ENCODE peak calls at places on chromosomes 6 and 20, in nine cellular contexts. W, J, T, A, O, I, U, E and K are unnamed samples.

GRCh38 chr20:32577023-32577422 is 8.1 kb downstream of the NOL4L start:
- DNase-seq in U (no peak), E (no peak), W (no peak), I (no peak), T (no peak), A (no peak), O (no peak), J (no peak), K (no peak)

GRCh38 chr6:43736211-43736786 is 33.7 kb upstream of the VEGFA start:
- DNase-seq in A (no peak), E (no peak), O (no peak), U (no peak), J (no peak), I (no peak), T (no peak), W (no peak), K (no peak)

GRCh38 chr6:25880601-25881000 is 6.6 kb upstream of the SLC17A3 start:
- DNase-seq in J (no peak), U (no peak), A (no peak), E (no peak), W (no peak), I (no peak), O (no peak), T (no peak), K (no peak)

GRCh38 chr20:32454164-32455145 is 96.3 kb downstream of the ASXL1 start:
- DNase-seq in J (no peak), U (no peak), E (no peak), I (no peak), O (no peak), W (peak), T (no peak), A (no peak), K (no peak)

GRCh38 chr6:47026679-47027078 is 15.5 kb downstream of the ADGRF1 start:
- DNase-seq in O (no peak), T (no peak), I (no peak), E (no peak), A (no peak), U (no peak), J (no peak), W (no peak), K (no peak)

GRCh38 chr6:158409451-158409850 is 97.2 kb downstream of the TULP4 start:
- DNase-seq in W (no peak), E (no peak), T (no peak), O (no peak), U (no peak), A (no peak), J (no peak), I (no peak), K (no peak)

GRCh38 chr6:155047523-155047922 is 52.4 kb downstream of the TIAM2 start:
- DNase-seq in J (no peak), O (no peak), W (no peak), A (no peak), E (no peak), T (no peak), U (no peak), I (no peak), K (no peak)

GRCh38 chr6:19210849-19211590 is 626.1 kb upstream of the ID4 start:
- DNase-seq in J (no peak), O (no peak), U (no peak), E (no peak), I (no peak), T (no peak), W (no peak), A (no peak), K (peak)

GRCh38 chr6:80528115-80528514 is 421.6 kb downstream of the BCKDHB start:
- DNase-seq in O (no peak), W (no peak), T (no peak), J (no peak), U (no peak), A (no peak), I (no peak), E (no peak), K (no peak)

GRCh38 chr6:12288844-12289654 is 1.1 kb upstream of the EDN1 start:
- DNase-seq in T (peak), W (no peak), I (peak), O (peak), U (no peak), J (no peak), A (peak), E (peak), K (peak)

GRCh38 chr20:32535316-32535952 is 49.7 kb downstream of the NOL4L start:
- DNase-seq in W (peak), A (no peak), I (no peak), O (no peak), U (no peak), J (no peak), T (no peak), E (no peak), K (no peak)

GRCh38 chr20:41182296-41183212 is 45.2 kb downstream of the PLCG1 start:
- DNase-seq in A (no peak), J (no peak), E (no peak), O (peak), W (peak), U (no peak), T (no peak), I (no peak), K (no peak)

GRCh38 chr6:66183982-66184555 is 477.0 kb upstream of the EYS start:
- DNase-seq in E (no peak), A (no peak), J (no peak), T (no peak), U (no peak), I (no peak), O (no peak), W (no peak), K (no peak)

GRCh38 chr6:192313-192664 is 100.0 kb upstream of the DUSP22 start:
- DNase-seq in A (no peak), J (no peak), E (no peak), W (no peak), U (no peak), I (no peak), T (no peak), O (no peak), K (no peak)

GRCh38 chr6:1013656-1014430 is 298.1 kb upstream of the FOXQ1 start:
- DNase-seq in U (no peak), E (no peak), I (no peak), W (no peak), O (no peak), J (no peak), T (no peak), A (no peak), K (peak)

GRCh38 chr20:45098096-45098773 is 2.7 kb downstream of the KCNS1 start:
- DNase-seq in I (no peak), A (no peak), E (no peak), U (no peak), O (no peak), W (peak), T (peak), J (no peak), K (peak)

GRCh38 chr6:150038202-150038830 is 13.0 kb upstream of the RAET1L start:
- DNase-seq in A (no peak), I (no peak), E (no peak), O (peak), U (no peak), T (no peak), W (peak), J (no peak), K (no peak)

GRCh38 chr20:33791959-33792597 is 19.1 kb upstream of the CHMP4B start:
- DNase-seq in J (no peak), A (peak), W (no peak), T (peak), O (no peak), I (peak), U (no peak), E (no peak), K (peak)

GRCh38 chr6:90294614-90294988 is 2.0 kb downstream of the BACH2 start:
- DNase-seq in O (no peak), A (no peak), E (no peak), W (peak), J (no peak), I (no peak), U (no peak), T (no peak), K (no peak)

GRCh38 chr6:33965766-33966165 is 162.0 kb upstream of the MLN start:
- DNase-seq in W (no peak), E (no peak), O (no peak), J (no peak), U (no peak), T (no peak), A (no peak), I (no peak), K (no peak)

GRCh38 chr6:154673919-154674318 is 59.3 kb upstream of the SCAF8 start:
- DNase-seq in O (no peak), U (no peak), A (no peak), T (no peak), J (no peak), I (no peak), W (no peak), E (no peak), K (no peak)

GRCh38 chr20:35008411-35009342 is 53.0 kb downstream of the MYH7B start:
- DNase-seq in O (peak), E (peak), W (peak), T (no peak), U (peak), I (no peak), A (no peak), J (peak), K (no peak)

GRCh38 chr6:121951918-121952379 is 447.5 kb upstream of the HSF2 start:
- DNase-seq in J (peak), O (peak), W (no peak), A (no peak), E (peak), U (no peak), T (no peak), I (no peak), K (no peak)

GRCh38 chr6:1379026-1379809 is 10.2 kb upstream of the FOXF2 start:
- DNase-seq in O (no peak), T (peak), W (no peak), U (no peak), J (no peak), I (no peak), E (no peak), A (no peak), K (peak)

GRCh38 chr6:170072246-170072645 is 218.6 kb downstream of the DLL1 start:
- DNase-seq in A (no peak), J (no peak), T (no peak), U (no peak), O (no peak), I (no peak), W (no peak), E (no peak), K (no peak)

GRCh38 chr6:155142902-155143609 is 120.8 kb upstream of the CLDN20 start:
- DNase-seq in U (no peak), A (no peak), W (no peak), J (no peak), T (peak), E (no peak), I (no peak), O (no peak), K (peak)

GRCh38 chr20:14117768-14118167 is 122.5 kb downstream of the MACROD2 start:
- DNase-seq in O (no peak), I (no peak), W (no peak), J (no peak), U (no peak), E (no peak), A (no peak), T (no peak), K (no peak)

GRCh38 chr6:163309491-163310026 is 105.0 kb upstream of the QKI start:
- DNase-seq in E (no peak), O (no peak), T (no peak), I (no peak), U (no peak), J (no peak), A (no peak), W (no peak), K (no peak)

GRCh38 chr6:139588734-139589418 is 214.4 kb upstream of the CITED2 start:
- DNase-seq in T (no peak), E (no peak), A (peak), W (no peak), U (no peak), I (no peak), J (no peak), O (no peak), K (no peak)

GRCh38 chr6:154245542-154245941 is 111.1 kb downstream of the IPCEF1 start:
- DNase-seq in A (no peak), J (no peak), W (no peak), T (no peak), E (no peak), O (no peak), U (no peak), I (no peak), K (no peak)

GRCh38 chr6:122012576-122012975 is 386.9 kb upstream of the HSF2 start:
- DNase-seq in E (no peak), W (no peak), T (no peak), O (no peak), J (no peak), I (no peak), A (no peak), U (no peak), K (no peak)

GRCh38 chr6:117906454-117906904 is 585 bp upstream of the SLC35F1 start:
- DNase-seq in A (no peak), E (no peak), U (no peak), T (peak), J (no peak), W (no peak), I (no peak), O (no peak), K (peak)

GRCh38 chr20:56393133-56393472 is 658 bp downstream of the CSTF1 start:
- DNase-seq in I (no peak), O (no peak), E (no peak), T (no peak), W (no peak), A (peak), J (no peak), U (no peak), K (peak)

GRCh38 chr20:61049684-61050083 is 202.4 kb upstream of the CDH4 start:
- DNase-seq in J (no peak), E (no peak), A (no peak), U (no peak), T (no peak), W (no peak), I (no peak), O (no peak), K (no peak)